ENCODE peak calls at places on chromosomes 16 and 17, in seven cellular contexts. S is nephron progenitor cell, C is SW480, X is HCT116, N is H54, M is NCI-H460, G is iris pigment epithelial cell. U is an unnamed sample.

GRCh38 chr16:74291577-74292208 is 4.9 kb upstream of the PSMD7 start:
- DNase-seq in X (no peak), C (no peak), N (no peak), S (no peak), M (peak), G (no peak), U (no peak)

GRCh38 chr17:27379863-27380533 is 76.2 kb upstream of the KSR1 start:
- DNase-seq in N (peak), C (peak), G (peak), S (no peak), X (no peak), M (peak), U (no peak)

GRCh38 chr17:9242983-9243382 is 221.7 kb downstream of the NTN1 start:
- DNase-seq in N (no peak), C (no peak), S (no peak), M (no peak), X (no peak), G (no peak), U (no peak)

GRCh38 chr17:74276561-74277009 is 2.6 kb downstream of the DNAI2 start:
- DNase-seq in M (no peak), X (no peak), N (no peak), S (no peak), C (no peak), G (no peak), U (no peak)

GRCh38 chr17:3712811-3713463 is 10.8 kb upstream of the HASPIN start:
- DNase-seq in N (no peak), X (no peak), C (no peak), M (no peak), S (no peak), G (peak), U (no peak)

GRCh38 chr16:1152651-1153259 is at the start of gene CACNA1H:
- DNase-seq in M (peak), G (no peak), C (no peak), N (no peak), S (peak), X (no peak), U (no peak)

GRCh38 chr16:55508941-55509920 is at the start of gene LPCAT2:
- DNase-seq in G (peak), M (peak), C (peak), X (peak), S (peak), N (peak), U (no peak)

GRCh38 chr17:42049834-42050359 is 504 bp downstream of the C17orf113 start:
- DNase-seq in S (no peak), C (peak), G (no peak), M (no peak), N (no peak), X (no peak), U (no peak)

GRCh38 chr17:71922439-71922838 is 198.4 kb upstream of the SOX9 start:
- DNase-seq in S (no peak), M (no peak), G (peak), C (peak), N (no peak), X (no peak), U (peak)

GRCh38 chr17:77822302-77823030 is 136.0 kb upstream of the TNRC6C start:
- DNase-seq in X (no peak), S (no peak), M (no peak), C (no peak), N (no peak), G (no peak), U (no peak)

GRCh38 chr16:78277374-78277773 is 177.9 kb downstream of the WWOX start:
- DNase-seq in M (no peak), C (no peak), S (peak), X (no peak), G (no peak), N (no peak), U (no peak)

GRCh38 chr17:78780852-78781338 is 1.2 kb downstream of the CYTH1 start:
- DNase-seq in M (no peak), G (no peak), C (no peak), N (no peak), X (no peak), S (no peak), U (no peak)

GRCh38 chr16:58459344-58460218 is 40.4 kb upstream of the NDRG4 start:
- DNase-seq in G (peak), N (peak), C (peak), M (no peak), X (peak), S (no peak), U (peak)

GRCh38 chr17:61235821-61236197 is 163.8 kb upstream of the TBX2 start:
- DNase-seq in N (no peak), X (no peak), G (peak), C (no peak), S (no peak), M (no peak), U (no peak)

GRCh38 chr16:886084-886543 is 84.7 kb downstream of the LMF1 start:
- DNase-seq in M (no peak), X (no peak), C (no peak), N (no peak), S (peak), G (no peak), U (no peak)

GRCh38 chr17:48639982-48640857 is 14.1 kb upstream of the HOXB9 start:
- DNase-seq in G (no peak), C (no peak), S (no peak), N (no peak), M (no peak), X (no peak), U (no peak)

GRCh38 chr16:68528686-68529379 is 10.3 kb upstream of the ZFP90 start:
- DNase-seq in N (peak), X (peak), C (peak), M (peak), S (peak), G (peak), U (peak)

GRCh38 chr17:2624292-2624731 is 30.9 kb downstream of the PAFAH1B1 start:
- DNase-seq in S (no peak), M (no peak), G (peak), N (no peak), X (no peak), C (no peak), U (no peak)

GRCh38 chr17:41567317-41567716 is 4.5 kb downstream of the KRT9 start:
- DNase-seq in S (no peak), C (no peak), X (no peak), M (no peak), G (no peak), N (no peak), U (no peak)

GRCh38 chr17:3546521-3546920 is 11.1 kb downstream of the TRPV3 start:
- DNase-seq in X (no peak), M (no peak), G (no peak), C (no peak), N (no peak), S (no peak), U (no peak)

GRCh38 chr16:9527976-9528375 is 436.5 kb downstream of the HAPSTR1 start:
- DNase-seq in M (no peak), S (no peak), N (no peak), C (no peak), G (no peak), X (no peak), U (no peak)

GRCh38 chr17:14875557-14876412 is 389.3 kb downstream of the PMP22 start:
- DNase-seq in M (no peak), X (no peak), S (no peak), N (no peak), C (no peak), G (no peak), U (no peak)

GRCh38 chr17:50665838-50666237 is 31.2 kb downstream of the ABCC3 start:
- DNase-seq in M (no peak), S (no peak), G (no peak), X (no peak), C (no peak), N (no peak), U (no peak)

GRCh38 chr16:15960124-15960971 is 10.9 kb downstream of the ABCC1 start:
- DNase-seq in G (no peak), S (no peak), C (no peak), N (no peak), X (no peak), M (no peak), U (no peak)

GRCh38 chr17:53950858-53951250 is 128.1 kb downstream of the KIF2B start:
- DNase-seq in M (no peak), X (no peak), G (no peak), N (no peak), S (no peak), C (no peak), U (no peak)

GRCh38 chr17:44314524-44314868 is 6.1 kb downstream of the RUNDC3A start:
- DNase-seq in C (no peak), S (no peak), G (no peak), N (no peak), X (no peak), M (no peak), U (no peak)

GRCh38 chr17:8173056-8173870 is 2.9 kb downstream of the TMEM107 start:
- DNase-seq in X (peak), C (peak), M (peak), N (no peak), S (peak), G (peak), U (peak)

GRCh38 chr16:24129412-24129918 is 126.7 kb upstream of the CACNG3 start:
- DNase-seq in C (no peak), G (no peak), N (no peak), S (no peak), M (no peak), X (no peak), U (no peak)

GRCh38 chr17:29572691-29573557 is 4.4 kb downstream of the TP53I13 start:
- DNase-seq in G (peak), M (no peak), C (no peak), N (no peak), S (peak), X (no peak), U (no peak)

GRCh38 chr16:87074635-87075318 is 242.4 kb downstream of the C16orf95 start:
- DNase-seq in G (no peak), N (no peak), S (no peak), X (no peak), C (no peak), M (no peak), U (no peak)

GRCh38 chr17:50259484-50260324 is 14.6 kb upstream of the TMEM92 start:
- DNase-seq in N (no peak), C (no peak), G (no peak), S (no peak), X (no peak), M (no peak), U (no peak)

GRCh38 chr17:81328925-81329278 is 33.8 kb upstream of the SLC38A10 start:
- DNase-seq in N (no peak), G (peak), C (peak), S (no peak), X (no peak), M (no peak), U (no peak)

GRCh38 chr17:77445030-77445907 is 304.5 kb downstream of the SEC14L1 start:
- DNase-seq in M (no peak), C (peak), X (no peak), G (no peak), N (no peak), S (no peak), U (no peak)

GRCh38 chr16:28292731-28293588 is 635 bp downstream of the SBK1 start:
- DNase-seq in C (no peak), N (no peak), S (peak), M (no peak), X (no peak), G (no peak), U (no peak)

GRCh38 chr16:54040975-54041374 is 245.6 kb downstream of the IRX3 start:
- DNase-seq in G (no peak), C (no peak), M (no peak), S (no peak), N (no peak), X (no peak), U (no peak)

GRCh38 chr16:65069090-65069489 is 52.8 kb downstream of the CDH11 start:
- DNase-seq in S (no peak), X (no peak), M (peak), C (no peak), G (peak), N (no peak), U (no peak)

GRCh38 chr17:36001109-36001735 is at the start of gene CCL15:
- DNase-seq in X (no peak), N (no peak), C (no peak), G (no peak), S (no peak), M (no peak), U (no peak)

GRCh38 chr17:34517406-34517805 is 62.0 kb upstream of the TMEM132E start:
- DNase-seq in N (no peak), C (no peak), G (no peak), M (no peak), S (no peak), X (no peak), U (no peak)

U was measured in Panc1.